ENCODE peak calls at places on chromosomes 11 and 22, in ten cellular contexts. V, K, E, B, U, W, R, N, Z and L are unnamed samples.

GRCh38 chr11:63888170-63889086 is 28.5 kb downstream of the RCOR2 start:
- DNase-seq in Z (peak), R (peak), V (peak), E (peak), W (peak), N (peak), U (peak), K (peak), B (peak), L (peak)

GRCh38 chr11:134244593-134244992 is 8.6 kb downstream of the THYN1 start:
- DNase-seq in K (no peak), E (peak), V (no peak), B (no peak), W (peak), R (no peak), N (no peak), U (peak), Z (no peak), L (no peak)

GRCh38 chr11:113184498-113184897 is 129.9 kb upstream of the TTC12 start:
- DNase-seq in B (peak), V (no peak), E (no peak), W (no peak), Z (no peak), U (peak), K (no peak), R (peak), N (no peak), L (no peak)

GRCh38 chr11:2221591-2221990 is 48.8 kb downstream of the ASCL2 start:
- DNase-seq in R (no peak), K (no peak), Z (no peak), B (no peak), V (no peak), E (no peak), U (no peak), W (no peak), N (no peak), L (no peak)

GRCh38 chr22:46068176-46068907 is 82.0 kb upstream of the PPARA start:
- DNase-seq in U (no peak), R (no peak), V (no peak), W (no peak), N (no peak), B (peak), Z (peak), E (no peak), K (no peak), L (no peak)

GRCh38 chr22:39309881-39310714 is 9.3 kb downstream of the RPL3 start:
- DNase-seq in K (no peak), R (peak), N (no peak), E (no peak), Z (no peak), V (no peak), B (no peak), W (no peak), U (no peak), L (no peak)

GRCh38 chr11:64146036-64146943 is 19.6 kb downstream of the MACROD1 start:
- DNase-seq in V (peak), N (peak), Z (no peak), U (peak), W (peak), E (peak), B (no peak), K (peak), R (peak), L (peak)

GRCh38 chr11:55826919-55827318 is at the start of gene OR5L2:
- DNase-seq in E (no peak), Z (no peak), K (no peak), N (no peak), U (no peak), R (no peak), W (no peak), B (no peak), V (no peak), L (no peak)

DNA sequence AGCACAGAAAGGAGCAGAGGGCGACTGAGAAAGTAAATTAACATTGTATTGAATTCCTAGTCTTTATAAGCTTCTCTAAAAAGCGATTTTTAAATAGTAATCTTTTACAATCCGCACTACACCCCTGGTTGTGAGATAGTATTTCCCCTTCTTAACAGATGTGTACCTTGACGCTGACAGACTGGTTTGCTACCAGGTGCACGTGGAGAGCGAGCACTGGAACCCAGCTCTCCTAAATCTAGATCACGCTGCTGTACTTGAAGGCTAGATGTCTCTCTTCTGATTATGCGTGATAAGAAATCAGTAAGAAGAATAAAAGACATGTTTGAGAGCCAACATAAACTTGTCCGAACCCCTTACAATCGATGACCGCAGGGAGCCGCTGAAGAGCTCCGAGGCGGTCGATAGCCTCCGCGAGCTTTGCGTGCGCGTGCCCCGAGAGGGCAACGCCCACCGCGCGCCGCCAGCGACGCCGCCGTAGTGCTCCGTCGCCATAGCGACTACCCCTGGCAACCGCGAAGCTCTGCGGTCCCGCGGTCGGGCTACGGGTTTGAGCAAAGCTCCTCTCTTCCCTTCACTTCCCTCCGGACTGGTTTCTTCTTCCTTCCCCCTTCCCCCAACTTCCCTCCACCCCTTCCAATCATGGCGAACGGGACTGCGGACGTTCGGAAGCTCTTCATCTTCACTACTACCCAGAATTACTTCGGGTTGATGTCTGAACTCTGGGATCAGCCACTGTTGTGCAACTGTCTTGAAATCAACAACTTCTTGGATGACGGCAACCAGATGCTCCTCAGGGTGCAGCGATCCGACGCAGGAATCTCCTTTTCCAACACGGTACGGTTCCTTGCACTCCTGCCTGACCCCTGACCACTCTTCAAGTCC is at the start of gene DYNC2H1:
- DNase-seq in K (peak), B (peak), V (peak), U (peak), E (peak), W (peak), Z (peak), N (peak), R (peak), L (peak)
- TF ChIP-seq CTCF in K (peak), B (peak), V (peak), U (peak), E (peak), W (peak), Z (peak), N (peak), R (peak), L (peak)

GRCh38 chr11:118435893-118436624 is at the start of gene KMT2A:
- DNase-seq in W (peak), Z (peak), V (peak), K (peak), B (peak), N (peak), E (peak), R (peak), U (peak), L (peak)
- TF ChIP-seq CTCF in W (peak), Z (no peak), V (no peak), K (peak), B (no peak), N (no peak), E (no peak), R (peak), U (no peak), L (no peak)

GRCh38 chr11:18743365-18743764 is 17.4 kb upstream of the IGSF22 start:
- DNase-seq in V (no peak), B (no peak), Z (no peak), E (no peak), U (no peak), N (no peak), K (no peak), R (no peak), W (no peak), L (no peak)

GRCh38 chr11:18739684-18740083 is 13.7 kb upstream of the IGSF22 start:
- DNase-seq in K (no peak), B (no peak), U (peak), V (no peak), R (no peak), E (no peak), Z (no peak), N (no peak), W (no peak), L (no peak)

GRCh38 chr11:18745251-18745650 is 19.3 kb upstream of the IGSF22 start:
- DNase-seq in N (no peak), K (no peak), B (no peak), Z (no peak), W (no peak), R (no peak), U (no peak), E (no peak), V (no peak), L (no peak)

GRCh38 chr11:18743900-18744514 is 18.0 kb upstream of the IGSF22 start:
- DNase-seq in W (no peak), B (no peak), K (no peak), V (no peak), Z (no peak), R (no peak), U (no peak), E (no peak), N (no peak), L (no peak)

GRCh38 chr11:18741783-18742182 is 15.8 kb upstream of the IGSF22 start:
- DNase-seq in V (no peak), E (no peak), W (no peak), U (no peak), N (no peak), B (no peak), Z (no peak), K (no peak), R (no peak), L (no peak)
- TF ChIP-seq CTCF in V (no peak), E (peak), W (no peak), U (no peak), N (no peak), B (no peak), Z (no peak), K (no peak), R (no peak), L (no peak)

GRCh38 chr11:96147913-96148312 is 195.1 kb downstream of the MAML2 start:
- DNase-seq in U (no peak), B (no peak), N (no peak), E (no peak), Z (no peak), W (no peak), R (no peak), K (no peak), V (no peak), L (no peak)
- TF ChIP-seq CTCF in U (no peak), B (no peak), N (no peak), E (no peak), Z (no peak), W (no peak), R (no peak), K (no peak), V (no peak), L (no peak)

GRCh38 chr11:75399344-75400109 is at the start of gene RPS3:
- DNase-seq in U (peak), E (peak), B (peak), Z (peak), K (peak), W (peak), N (peak), V (peak), R (peak), L (peak)
- TF ChIP-seq CTCF in U (no peak), E (peak), B (peak), Z (no peak), K (no peak), W (peak), N (peak), V (no peak), R (peak), L (no peak)

DNA sequence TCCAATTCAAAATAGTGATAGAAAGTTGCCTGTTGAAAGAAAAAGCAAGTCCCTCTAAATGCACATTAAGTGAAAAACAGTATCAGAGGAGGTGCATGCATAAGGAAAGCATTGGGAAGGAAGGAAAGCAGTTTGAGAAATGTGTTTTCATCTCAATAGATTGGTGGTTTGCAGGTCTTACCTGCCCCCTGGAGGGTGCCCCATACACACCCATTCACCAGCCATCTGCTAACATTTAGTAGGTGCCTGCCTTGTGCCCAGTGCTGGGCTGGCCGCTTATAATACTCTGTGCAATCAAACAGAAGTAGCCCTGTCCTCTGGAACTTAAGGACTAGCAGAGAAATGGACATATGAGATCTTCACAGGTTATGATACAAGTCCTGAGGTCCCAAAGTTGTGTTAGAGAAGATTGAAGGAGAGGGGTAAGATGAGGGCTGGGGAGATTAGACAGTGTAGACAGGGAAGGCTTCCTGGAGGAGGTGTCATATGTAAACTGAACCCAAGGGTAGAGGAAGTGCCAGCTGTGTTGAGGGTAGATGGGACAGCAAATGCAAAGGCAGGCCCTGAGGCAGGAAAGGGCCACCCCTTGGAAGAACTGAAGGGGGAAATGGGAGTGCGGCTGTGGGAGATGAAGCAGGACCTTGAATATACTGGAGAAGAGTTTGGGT is 184.2 kb downstream of the MN1 start:
- DNase-seq in U (no peak), V (no peak), E (no peak), W (no peak), K (no peak), B (no peak), N (no peak), R (no peak), Z (no peak), L (no peak)
- TF ChIP-seq CTCF in U (peak), V (no peak), E (no peak), W (no peak), K (no peak), B (peak), N (no peak), R (no peak), Z (no peak), L (no peak)

GRCh38 chr11:116840224-116840745 is 2.9 kb upstream of the APOA1 start:
- DNase-seq in E (no peak), W (peak), R (no peak), U (no peak), B (no peak), Z (peak), V (no peak), N (peak), K (no peak), L (no peak)
- TF ChIP-seq CTCF in E (peak), W (peak), R (no peak), U (no peak), B (peak), Z (no peak), V (no peak), N (no peak), K (peak), L (no peak)

DNA sequence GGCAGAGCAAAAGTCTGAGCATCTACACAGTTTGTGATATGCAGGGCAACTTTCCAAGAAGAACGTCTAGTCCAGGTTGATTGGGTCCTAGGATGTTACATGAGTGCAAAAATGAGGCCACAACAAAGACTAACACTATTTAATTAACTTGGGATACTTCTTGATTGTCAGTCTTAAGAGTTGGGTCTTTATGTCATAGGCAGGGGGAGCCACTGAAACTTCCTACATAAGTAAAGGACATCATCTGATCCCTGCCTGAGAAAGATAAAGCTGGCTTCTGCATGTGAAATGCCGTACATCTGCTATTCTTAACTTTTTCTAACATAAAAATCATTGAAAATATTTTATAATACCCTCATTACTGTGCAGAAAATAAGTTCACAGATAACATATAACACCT is 525.5 kb downstream of the NTM start:
- DNase-seq in B (peak), U (no peak), N (no peak), K (no peak), E (no peak), R (no peak), W (no peak), Z (no peak), V (no peak), L (no peak)
- TF ChIP-seq CTCF in B (peak), U (no peak), N (no peak), K (no peak), E (no peak), R (no peak), W (no peak), Z (no peak), V (no peak), L (no peak)

GRCh38 chr11:27205269-27205668 is 157.7 kb downstream of the CCDC34 start:
- DNase-seq in N (no peak), B (no peak), W (no peak), U (no peak), Z (no peak), R (no peak), V (no peak), K (no peak), E (no peak), L (no peak)

GRCh38 chr11:27203077-27203476 is 159.9 kb downstream of the CCDC34 start:
- DNase-seq in N (no peak), U (no peak), R (no peak), W (no peak), E (no peak), K (no peak), B (no peak), V (no peak), Z (no peak), L (no peak)

GRCh38 chr11:27205779-27206549 is 157.1 kb downstream of the CCDC34 start:
- DNase-seq in R (no peak), K (no peak), W (no peak), N (no peak), U (no peak), V (no peak), E (no peak), B (no peak), Z (no peak), L (no peak)

GRCh38 chr11:27207025-27207650 is 155.9 kb downstream of the CCDC34 start:
- DNase-seq in E (no peak), W (no peak), R (no peak), Z (no peak), B (peak), U (no peak), N (no peak), V (no peak), K (no peak), L (no peak)

GRCh38 chr11:27204527-27204926 is 158.5 kb downstream of the CCDC34 start:
- DNase-seq in E (peak), R (no peak), W (no peak), B (no peak), U (peak), K (no peak), N (no peak), V (peak), Z (no peak), L (no peak)
- TF ChIP-seq CTCF in E (peak), R (no peak), W (peak), B (peak), U (no peak), K (no peak), N (no peak), V (peak), Z (no peak), L (no peak)

GRCh38 chr11:123035831-123036230 is 26.1 kb downstream of the HSPA8 start:
- DNase-seq in K (no peak), N (no peak), U (no peak), R (no peak), V (no peak), Z (no peak), W (no peak), E (no peak), B (no peak), L (no peak)

GRCh38 chr11:123034587-123034986 is 27.3 kb downstream of the HSPA8 start:
- DNase-seq in K (no peak), Z (no peak), N (no peak), U (no peak), B (no peak), R (no peak), V (no peak), E (no peak), W (no peak), L (no peak)

GRCh38 chr11:123030517-123030916 is 31.4 kb downstream of the HSPA8 start:
- DNase-seq in V (no peak), E (no peak), Z (no peak), R (no peak), K (no peak), B (no peak), W (no peak), U (no peak), N (no peak), L (no peak)

GRCh38 chr11:123033895-123034294 is 28.0 kb downstream of the HSPA8 start:
- DNase-seq in N (no peak), Z (no peak), E (no peak), K (no peak), R (peak), U (no peak), V (no peak), W (peak), B (no peak), L (no peak)
- TF ChIP-seq CTCF in N (no peak), Z (no peak), E (no peak), K (no peak), R (no peak), U (no peak), V (no peak), W (peak), B (peak), L (no peak)